ENCODE peak calls at places on chromosomes 3 and 15, in four cellular contexts. One of them, this sample, is unnamed. For H3K4me1, the result is how much of the 10 kb centered on the place peaks cover.

GRCh38 chr15:96657096-96657495 is 326.6 kb downstream of the NR2F2 start:
- DNase-seq in mucosa of descending colon: no peak
- DNase-seq in A549: no peak
- DNase-seq in tibial nerve: no peak
- DNase-seq in this sample: no peak

GRCh38 chr3:192851821-192852352 is 65.8 kb downstream of the MB21D2 start:
- DNase-seq in mucosa of descending colon: no peak
- DNase-seq in A549: peak
- DNase-seq in tibial nerve: no peak
- DNase-seq in this sample: peak

GRCh38 chr3:15211934-15212333 is 5.9 kb downstream of the CAPN7 start:
- DNase-seq in mucosa of descending colon: no peak
- DNase-seq in A549: no peak
- DNase-seq in tibial nerve: no peak
- DNase-seq in this sample: no peak

GRCh38 chr15:66774001-66774814 is 72.2 kb downstream of the SMAD6 start:
- DNase-seq in mucosa of descending colon: peak
- DNase-seq in A549: peak
- DNase-seq in tibial nerve: peak
- DNase-seq in this sample: peak

GRCh38 chr3:47016086-47016933 is 36.8 kb downstream of the NBEAL2 start:
- DNase-seq in mucosa of descending colon: no peak
- DNase-seq in A549: no peak
- DNase-seq in tibial nerve: no peak
- DNase-seq in this sample: no peak

GRCh38 chr3:99562990-99563607 is 75.3 kb upstream of the COL8A1 start:
- DNase-seq in mucosa of descending colon: no peak
- DNase-seq in A549: no peak
- DNase-seq in tibial nerve: no peak
- DNase-seq in this sample: no peak

GRCh38 chr15:79296583-79296982 is 14.1 kb downstream of the ANKRD34C start:
- DNase-seq in mucosa of descending colon: no peak
- DNase-seq in A549: peak
- DNase-seq in tibial nerve: no peak
- DNase-seq in this sample: no peak

GRCh38 chr3:122692674-122693073 is 12.0 kb downstream of the PARP14 start:
- DNase-seq in mucosa of descending colon: no peak
- DNase-seq in A549: no peak
- DNase-seq in tibial nerve: no peak
- DNase-seq in this sample: no peak

GRCh38 chr15:77838061-77838460 is 205.3 kb upstream of the LINGO1 start:
- DNase-seq in mucosa of descending colon: no peak
- DNase-seq in A549: no peak
- DNase-seq in tibial nerve: no peak
- DNase-seq in this sample: peak

GRCh38 chr3:13281657-13282527 is 138.2 kb downstream of the NUP210 start:
- DNase-seq in mucosa of descending colon: no peak
- DNase-seq in A549: peak
- DNase-seq in tibial nerve: no peak
- DNase-seq in this sample: peak

GRCh38 chr3:8589880-8590556 is 54.6 kb downstream of the SSUH2 start:
- DNase-seq in mucosa of descending colon: no peak
- DNase-seq in A549: no peak
- DNase-seq in tibial nerve: no peak
- DNase-seq in this sample: no peak

GRCh38 chr3:17030956-17031652 is 146.3 kb downstream of the PLCL2 start:
- DNase-seq in mucosa of descending colon: no peak
- DNase-seq in A549: no peak
- DNase-seq in tibial nerve: no peak
- DNase-seq in this sample: no peak

GRCh38 chr15:83014205-83014653 is 2.8 kb upstream of the C15orf40 start:
- DNase-seq in mucosa of descending colon: no peak
- DNase-seq in A549: no peak
- DNase-seq in tibial nerve: no peak
- DNase-seq in this sample: no peak

GRCh38 chr3:54443572-54444161 is 321.3 kb downstream of the CACNA2D3 start:
- DNase-seq in mucosa of descending colon: no peak
- DNase-seq in A549: peak
- DNase-seq in tibial nerve: no peak
- DNase-seq in this sample: no peak

GRCh38 chr15:64503197-64503596 is 42.8 kb downstream of the ZNF609 start:
- DNase-seq in mucosa of descending colon: no peak
- DNase-seq in A549: no peak
- DNase-seq in tibial nerve: no peak
- DNase-seq in this sample: no peak

GRCh38 chr3:136350132-136350531 is 100.0 kb downstream of the PCCB start:
- DNase-seq in mucosa of descending colon: no peak
- DNase-seq in A549: peak
- DNase-seq in tibial nerve: no peak
- DNase-seq in this sample: no peak

GRCh38 chr3:107227091-107227490 is 150.1 kb upstream of the CCDC54 start:
- DNase-seq in mucosa of descending colon: no peak
- DNase-seq in A549: no peak
- DNase-seq in tibial nerve: no peak
- DNase-seq in this sample: no peak

GRCh38 chr15:44763848-44764247 is 27.5 kb downstream of the TRIM69 start:
- DNase-seq in mucosa of descending colon: no peak
- DNase-seq in A549: no peak
- DNase-seq in tibial nerve: no peak
- DNase-seq in this sample: no peak

GRCh38 chr15:25900901-25901300 is 37.8 kb upstream of the ATP10A start:
- DNase-seq in mucosa of descending colon: no peak
- DNase-seq in A549: peak
- DNase-seq in tibial nerve: no peak
- DNase-seq in this sample: peak

GRCh38 chr3:118636841-118637240 is 397.8 kb downstream of the IGSF11 start:
- DNase-seq in mucosa of descending colon: no peak
- DNase-seq in A549: peak
- DNase-seq in tibial nerve: no peak
- DNase-seq in this sample: no peak

DNA sequence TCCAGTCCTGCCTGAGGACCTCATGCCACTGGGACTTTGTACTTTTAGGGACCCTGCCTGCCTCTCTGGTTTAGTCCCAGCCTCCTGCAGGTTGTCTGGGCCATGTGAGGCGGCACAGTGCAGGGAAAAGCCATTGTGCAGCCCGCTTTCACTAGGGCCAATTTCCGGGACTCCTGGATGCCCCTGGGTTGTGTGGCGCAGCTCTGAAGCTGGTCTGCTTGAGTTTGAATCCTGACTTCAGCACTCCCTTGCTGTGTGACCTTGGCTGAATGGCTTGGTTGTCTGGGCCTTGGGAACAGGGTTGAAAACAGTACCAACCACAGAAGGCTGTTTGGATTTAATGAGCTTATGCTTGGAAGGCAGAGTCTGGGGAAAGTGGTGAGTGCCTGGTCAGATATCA is 8.3 kb downstream of the TEX264 start:
- DNase-seq in mucosa of descending colon: no peak
- DNase-seq in A549: no peak
- DNase-seq in tibial nerve: no peak
- DNase-seq in this sample: peak
- H3K4me1 ChIP-seq in mucosa of descending colon: under half
- H3K4me1 ChIP-seq in A549: under half
- H3K4me1 ChIP-seq in tibial nerve: half or more
- H3K4me1 ChIP-seq in this sample: under half

GRCh38 chr3:188433526-188433855 is 279.5 kb downstream of the LPP start:
- DNase-seq in mucosa of descending colon: no peak
- DNase-seq in A549: no peak
- DNase-seq in tibial nerve: no peak
- DNase-seq in this sample: no peak
- H3K4me1 ChIP-seq in mucosa of descending colon: under half
- H3K4me1 ChIP-seq in A549: under half
- H3K4me1 ChIP-seq in tibial nerve: under half
- H3K4me1 ChIP-seq in this sample: under half

DNA sequence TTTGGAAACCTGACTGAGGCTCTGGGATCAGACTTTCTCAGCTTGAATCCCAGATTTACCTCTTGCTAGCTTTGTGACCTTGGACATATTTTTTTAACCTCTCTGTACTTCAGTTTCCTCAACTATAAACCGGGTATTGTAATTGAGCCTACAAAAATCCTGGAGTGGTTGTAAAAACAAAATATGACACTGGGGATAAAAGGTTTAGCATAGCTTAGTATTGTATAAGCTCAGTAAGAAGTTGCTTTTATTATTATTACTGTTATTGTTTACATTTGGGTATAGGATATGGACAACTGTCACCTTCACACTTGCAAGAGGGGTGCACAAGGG is 21.6 kb downstream of the C2CD4A start:
- DNase-seq in mucosa of descending colon: no peak
- DNase-seq in A549: no peak
- DNase-seq in tibial nerve: no peak
- DNase-seq in this sample: no peak
- H3K4me1 ChIP-seq in mucosa of descending colon: under half
- H3K4me1 ChIP-seq in A549: under half
- H3K4me1 ChIP-seq in tibial nerve: under half
- H3K4me1 ChIP-seq in this sample: under half

GRCh38 chr3:112136959-112137693 is 4.1 kb upstream of the GCSAM start:
- DNase-seq in mucosa of descending colon: no peak
- DNase-seq in A549: peak
- DNase-seq in tibial nerve: no peak
- DNase-seq in this sample: no peak

GRCh38 chr3:112134335-112135124 is 1.5 kb upstream of the GCSAM start:
- DNase-seq in mucosa of descending colon: no peak
- DNase-seq in A549: no peak
- DNase-seq in tibial nerve: no peak
- DNase-seq in this sample: no peak

GRCh38 chr3:112132975-112133448 is at the start of gene GCSAM:
- DNase-seq in mucosa of descending colon: peak
- DNase-seq in A549: no peak
- DNase-seq in tibial nerve: peak
- DNase-seq in this sample: peak

GRCh38 chr3:112133606-112134334 is 722 bp upstream of the GCSAM start:
- DNase-seq in mucosa of descending colon: no peak
- DNase-seq in A549: no peak
- DNase-seq in tibial nerve: no peak
- DNase-seq in this sample: no peak

GRCh38 chr3:112136046-112136445 is 3.0 kb upstream of the GCSAM start:
- DNase-seq in mucosa of descending colon: no peak
- DNase-seq in A549: no peak
- DNase-seq in tibial nerve: no peak
- DNase-seq in this sample: no peak
- H3K4me1 ChIP-seq in mucosa of descending colon: under half
- H3K4me1 ChIP-seq in A549: under half
- H3K4me1 ChIP-seq in tibial nerve: under half
- H3K4me1 ChIP-seq in this sample: under half

GRCh38 chr3:195906865-195907729 is 1.3 kb downstream of the TNK2 start:
- DNase-seq in mucosa of descending colon: peak
- DNase-seq in A549: no peak
- DNase-seq in tibial nerve: no peak
- DNase-seq in this sample: peak

GRCh38 chr3:195900426-195901355 is 7.7 kb downstream of the TNK2 start:
- DNase-seq in mucosa of descending colon: peak
- DNase-seq in A549: no peak
- DNase-seq in tibial nerve: peak
- DNase-seq in this sample: peak

GRCh38 chr3:195904364-195904763 is 4.0 kb downstream of the TNK2 start:
- DNase-seq in mucosa of descending colon: no peak
- DNase-seq in A549: no peak
- DNase-seq in tibial nerve: no peak
- DNase-seq in this sample: no peak

GRCh38 chr3:195905970-195906864 is 2.1 kb downstream of the TNK2 start:
- DNase-seq in mucosa of descending colon: no peak
- DNase-seq in A549: no peak
- DNase-seq in tibial nerve: no peak
- DNase-seq in this sample: peak

GRCh38 chr3:195903950-195904290 is 4.4 kb downstream of the TNK2 start:
- DNase-seq in mucosa of descending colon: no peak
- DNase-seq in A549: no peak
- DNase-seq in tibial nerve: no peak
- DNase-seq in this sample: no peak
- H3K4me1 ChIP-seq in mucosa of descending colon: under half
- H3K4me1 ChIP-seq in A549: under half
- H3K4me1 ChIP-seq in tibial nerve: half or more
- H3K4me1 ChIP-seq in this sample: under half